ENCODE peak calls at places on chromosomes 4 and X, in five cellular contexts. D is effector memory CD8-positive, alpha-beta T cell; H is NCI-H526; K is endothelial cell; S is dorsolateral prefrontal cortex. U is an unnamed sample.

GRCh38 chrX:153854702-153855101 is 24.4 kb upstream of the PDZD4 start:
- DNase-seq in H (no peak), K (no peak), S (no peak), D (no peak), U (no peak)

GRCh38 chrX:132953358-132953757 is 5.1 kb downstream of the HS6ST2 start:
- DNase-seq in D (no peak), H (no peak), S (no peak), K (no peak), U (no peak)

GRCh38 chr4:7291372-7292135 is 99.2 kb downstream of the SORCS2 start:
- DNase-seq in D (no peak), K (no peak), S (no peak), H (no peak), U (no peak)

GRCh38 chrX:38304010-38304409 is 23.3 kb downstream of the RPGR start:
- DNase-seq in H (no peak), S (no peak), K (peak; percentile 11), D (no peak), U (no peak)

GRCh38 chr4:168832746-168833575 is 177.1 kb downstream of the CBR4 start:
- DNase-seq in D (no peak), H (no peak), K (peak; percentile 35), S (peak; percentile 41), U (no peak)

GRCh38 chrX:40037367-40037766 is 60.4 kb downstream of the BCOR start:
- DNase-seq in S (no peak), K (no peak), D (no peak), H (no peak), U (no peak)

GRCh38 chr4:27886075-27886474 is 1025.4 kb downstream of the STIM2 start:
- DNase-seq in H (no peak), S (no peak), D (no peak), K (no peak), U (no peak)

GRCh38 chrX:107123750-107124149 is 5.1 kb upstream of the RBM41 start:
- DNase-seq in K (no peak), S (no peak), H (no peak), D (no peak), U (no peak)

GRCh38 chr4:38688676-38689355 is 24.8 kb downstream of the KLF3 start:
- DNase-seq in K (no peak), H (no peak), D (no peak), S (no peak), U (no peak)

GRCh38 chrX:80388206-80388605 is 32.0 kb upstream of the TENT5D start:
- DNase-seq in D (no peak), S (no peak), H (no peak), K (no peak), U (no peak)

GRCh38 chrX:38335382-38335781 is 8.1 kb upstream of the RPGR start:
- DNase-seq in K (no peak), S (no peak), H (no peak), D (no peak), U (no peak)

GRCh38 chrX:46257451-46257879 is 287.8 kb downstream of the ZNF674 start:
- DNase-seq in S (no peak), K (no peak), D (no peak), H (no peak), U (no peak)

GRCh38 chr4:42915484-42915883 is 23.0 kb downstream of the GRXCR1 start:
- DNase-seq in S (no peak), H (no peak), K (no peak), D (no peak), U (no peak)

GRCh38 chr4:76993787-76994641 is 44.5 kb downstream of the SEPTIN11 start:
- DNase-seq in H (no peak), D (peak; percentile 40), S (peak; percentile 37), K (no peak), U (no peak)

GRCh38 chr4:176034498-176034897 is 31.1 kb upstream of the WDR17 start:
- DNase-seq in H (no peak), S (peak; percentile 28), K (peak; percentile 14), D (no peak), U (no peak)

GRCh38 chr4:55345054-55345453 is 988 bp upstream of the SRD5A3 start:
- DNase-seq in H (no peak), D (no peak), S (no peak), K (no peak), U (no peak)

GRCh38 chr4:20262221-20262620 is 10.5 kb downstream of the SLIT2 start:
- DNase-seq in D (no peak), H (no peak), K (no peak), S (no peak), U (no peak)

U was measured in 8988T.